ENCODE peak calls at places on chromosome 12, in five cellular contexts. W, P, R, D and I are unnamed samples.

GRCh38 chr12:13318231-13319015 is 121.9 kb downstream of the EMP1 start:
- DNase-seq in R (no peak), D (no peak), W (no peak), P (no peak), I (no peak)

GRCh38 chr12:77940566-77940965 is 109.9 kb downstream of the NAV3 start:
- DNase-seq in R (no peak), W (no peak), D (peak; percentile 43), P (peak; percentile 82), I (no peak)

GRCh38 chr12:4145990-4146859 is 127.3 kb upstream of the CCND2 start:
- DNase-seq in D (no peak), P (no peak), W (no peak), R (no peak), I (no peak)

GRCh38 chr12:57027805-57028153 is 11.4 kb upstream of the TAC3 start:
- DNase-seq in R (no peak), P (no peak), D (no peak), W (no peak), I (no peak)

GRCh38 chr12:79691299-79692248 is 810 bp upstream of the PAWR start:
- DNase-seq in W (no peak), P (peak; percentile 89), D (peak; percentile 73), R (peak; percentile 93), I (no peak)

GRCh38 chr12:83389237-83389996 is 702.7 kb downstream of the TMTC2 start:
- DNase-seq in W (no peak), R (peak; percentile 54), D (no peak), P (no peak), I (peak; percentile 20)

GRCh38 chr12:90211017-90211416 is 502.4 kb upstream of the ATP2B1 start:
- DNase-seq in P (peak; percentile 42), D (peak; percentile 25), W (no peak), R (peak; percentile 61), I (no peak)

GRCh38 chr12:64714551-64714968 is 44.6 kb downstream of the GNS start:
- DNase-seq in R (no peak), D (no peak), W (peak; percentile 16), P (no peak), I (no peak)

GRCh38 chr12:57238854-57239554 is 9.5 kb downstream of the SHMT2 start:
- DNase-seq in P (peak; percentile 88), R (peak; percentile 96), W (peak; percentile 82), D (peak; percentile 95), I (peak; percentile 86)

GRCh38 chr12:45268672-45269406 is 52.9 kb downstream of the ANO6 start:
- DNase-seq in W (no peak), R (peak; percentile 75), P (peak; percentile 90), D (peak; percentile 63), I (peak; percentile 65)

GRCh38 chr12:99282670-99283069 is 364.9 kb upstream of the GARIN6 start:
- DNase-seq in D (no peak), W (no peak), R (no peak), P (no peak), I (no peak)

GRCh38 chr12:91023326-91024004 is 18.7 kb upstream of the EPYC start:
- DNase-seq in D (peak; percentile 57), P (peak; percentile 79), R (no peak), W (no peak), I (no peak)